ENCODE peak calls at places on chromosomes 16 and 17, in seven cellular contexts. X is stomach; H is tibial nerve; I is cardiac muscle cell; F is tibial artery; U is CD8-positive, alpha-beta T cell; D is H1. M is an unnamed sample. For H3K36me3, the result is how much of the 10 kb centered on the place peaks cover.

GRCh38 chr17:11598274-11599221 is at the start of gene DNAH9:
- DNase-seq in X (peak), H (peak), I (peak), F (peak), U (no peak), D (peak), M (peak)

GRCh38 chr17:14622622-14623101 is 321.8 kb downstream of the HS3ST3B1 start:
- DNase-seq in X (no peak), H (no peak), I (no peak), F (no peak), U (no peak), D (no peak), M (no peak)

GRCh38 chr16:47847220-47847970 is 308.4 kb downstream of the ABCC12 start:
- DNase-seq in X (no peak), H (no peak), I (peak), F (no peak), U (no peak), D (peak), M (peak)

GRCh38 chr17:58100506-58100905 is 17.3 kb downstream of the DYNLL2 start:
- DNase-seq in X (no peak), H (no peak), I (no peak), F (no peak), U (no peak), D (no peak), M (no peak)

GRCh38 chr16:14150796-14151195 is 79.7 kb downstream of the MRTFB start:
- DNase-seq in X (no peak), H (no peak), I (no peak), F (no peak), U (no peak), D (no peak), M (no peak)

GRCh38 chr17:50414808-50415207 is 11.2 kb upstream of the ACSF2 start:
- DNase-seq in X (no peak), H (no peak), I (no peak), F (no peak), U (no peak), D (no peak), M (no peak)

GRCh38 chr17:12927541-12928425 is 90.0 kb downstream of the ELAC2 start:
- DNase-seq in X (no peak), H (peak), I (peak), F (no peak), U (no peak), D (no peak), M (no peak)

GRCh38 chr17:48174833-48175232 is 67.3 kb downstream of the SNX11 start:
- DNase-seq in X (no peak), H (no peak), I (no peak), F (no peak), U (no peak), D (no peak), M (no peak)

GRCh38 chr16:50467943-50468748 is 80.0 kb upstream of the NKD1 start:
- DNase-seq in X (peak), H (no peak), I (no peak), F (no peak), U (no peak), D (peak), M (no peak)

GRCh38 chr16:3946604-3947180 is 66.2 kb upstream of the CREBBP start:
- DNase-seq in X (no peak), H (no peak), I (no peak), F (no peak), U (no peak), D (no peak), M (no peak)

GRCh38 chr16:28491080-28491969 is 549 bp downstream of the CLN3 start:
- DNase-seq in X (no peak), H (peak), I (peak), F (peak), U (peak), D (peak), M (peak)

GRCh38 chr17:35084987-35085386 is 21.5 kb upstream of the RFFL start:
- DNase-seq in X (no peak), H (no peak), I (no peak), F (no peak), U (no peak), D (no peak), M (no peak)

GRCh38 chr17:28961391-28961790 is 10.1 kb upstream of the PHF12 start:
- DNase-seq in X (no peak), H (no peak), I (no peak), F (peak), U (no peak), D (no peak), M (no peak)

GRCh38 chr16:4306439-4307214 is 9.2 kb upstream of the GLIS2 start:
- DNase-seq in X (no peak), H (no peak), I (no peak), F (no peak), U (peak), D (no peak), M (no peak)

GRCh38 chr16:79195948-79196347 is 404.6 kb downstream of the MAF start:
- DNase-seq in X (no peak), H (no peak), I (no peak), F (no peak), U (no peak), D (no peak), M (no peak)

GRCh38 chr17:42774066-42774750 is 959 bp downstream of the VPS25 start:
- DNase-seq in X (no peak), H (no peak), I (no peak), F (no peak), U (no peak), D (no peak), M (no peak)

GRCh38 chr17:18974407-18975149 is 22.6 kb downstream of the SLC5A10 start:
- DNase-seq in X (no peak), H (no peak), I (no peak), F (no peak), U (no peak), D (no peak), M (no peak)

GRCh38 chr16:5874899-5875298 is 777.3 kb upstream of the EEF2KMT start:
- DNase-seq in X (no peak), H (no peak), I (no peak), F (no peak), U (no peak), D (no peak), M (no peak)

GRCh38 chr16:74562117-74562516 is 44.8 kb downstream of the GLG1 start:
- DNase-seq in X (no peak), H (no peak), I (no peak), F (no peak), U (no peak), D (no peak), M (no peak)

GRCh38 chr16:72172105-72173034 is at the start of gene PMFBP1:
- DNase-seq in X (no peak), H (peak), I (peak), F (no peak), U (no peak), D (no peak), M (peak)

GRCh38 chr16:72174726-72175125 is 2.8 kb upstream of the PMFBP1 start:
- DNase-seq in X (no peak), H (no peak), I (no peak), F (no peak), U (no peak), D (no peak), M (no peak)

GRCh38 chr16:72169708-72170107 is 2.2 kb downstream of the PMFBP1 start:
- DNase-seq in X (no peak), H (no peak), I (no peak), F (no peak), U (no peak), D (no peak), M (no peak)

GRCh38 chr16:72179592-72179991 is 7.6 kb upstream of the PMFBP1 start:
- DNase-seq in X (no peak), H (no peak), I (no peak), F (no peak), U (no peak), D (no peak), M (no peak)

GRCh38 chr16:72173997-72174396 is 2.0 kb upstream of the PMFBP1 start:
- DNase-seq in X (no peak), H (no peak), I (no peak), F (no peak), U (no peak), D (no peak), M (no peak)
- H3K27ac ChIP-seq in X (no peak), H (no peak), I (no peak), F (no peak), U (no peak), D (no peak), M (no peak)

GRCh38 chr16:24775455-24775854 is 46.0 kb downstream of the TNRC6A start:
- DNase-seq in X (peak), H (peak), I (peak), F (no peak), U (no peak), D (no peak), M (peak)

GRCh38 chr16:24774510-24774909 is 45.1 kb downstream of the TNRC6A start:
- DNase-seq in X (no peak), H (no peak), I (no peak), F (no peak), U (no peak), D (no peak), M (no peak)

GRCh38 chr16:24778676-24779075 is 49.2 kb downstream of the TNRC6A start:
- DNase-seq in X (no peak), H (no peak), I (no peak), F (no peak), U (no peak), D (no peak), M (no peak)

GRCh38 chr16:24773771-24774427 is 44.4 kb downstream of the TNRC6A start:
- DNase-seq in X (no peak), H (no peak), I (no peak), F (no peak), U (no peak), D (no peak), M (no peak)

GRCh38 chr16:24776486-24777220 is 47.2 kb downstream of the TNRC6A start:
- DNase-seq in X (peak), H (peak), I (peak), F (no peak), U (no peak), D (no peak), M (no peak)
- H3K36me3 ChIP-seq in X (half or more), H (under half), I (under half), F (under half), U (under half), D (half or more), M (under half)

GRCh38 chr17:82836823-82837357 is 2.9 kb downstream of the ZNF750 start:
- DNase-seq in X (no peak), H (peak), I (no peak), F (no peak), U (no peak), D (no peak), M (no peak)
- TF ChIP-seq CTCF in X (no peak), H (peak), I (no peak), F (no peak), U (no peak), D (no peak), M (no peak)

GRCh38 chr17:75124041-75124818 is 7.3 kb downstream of the NT5C start:
- DNase-seq in X (peak), H (no peak), I (peak), F (peak), U (peak), D (no peak), M (peak)
- H3K27ac ChIP-seq in X (peak), H (no peak), I (no peak), F (no peak), U (no peak), D (no peak), M (no peak)

GRCh38 chr16:69344171-69344570 is 4.6 kb downstream of the NIP7 start:
- DNase-seq in X (no peak), H (no peak), I (no peak), F (no peak), U (no peak), D (no peak), M (no peak)

GRCh38 chr16:69339289-69340094 is at the start of the genes COG8 and NIP7:
- DNase-seq in X (peak), H (peak), I (peak), F (peak), U (peak), D (peak), M (peak)

GRCh38 chr16:69334696-69335095 is 4.3 kb upstream of the PDF start:
- DNase-seq in X (no peak), H (no peak), I (no peak), F (no peak), U (no peak), D (no peak), M (no peak)

GRCh38 chr16:69338557-69339288 is 641 bp downstream of the COG8 start:
- DNase-seq in X (no peak), H (no peak), I (no peak), F (peak), U (no peak), D (no peak), M (no peak)

GRCh38 chr16:69340095-69340644 is 598 bp downstream of the NIP7 start:
- DNase-seq in X (no peak), H (no peak), I (peak), F (no peak), U (no peak), D (no peak), M (no peak)
- H3K36me3 ChIP-seq in X (half or more), H (under half), I (under half), F (under half), U (under half), D (under half), M (under half)

DNA sequence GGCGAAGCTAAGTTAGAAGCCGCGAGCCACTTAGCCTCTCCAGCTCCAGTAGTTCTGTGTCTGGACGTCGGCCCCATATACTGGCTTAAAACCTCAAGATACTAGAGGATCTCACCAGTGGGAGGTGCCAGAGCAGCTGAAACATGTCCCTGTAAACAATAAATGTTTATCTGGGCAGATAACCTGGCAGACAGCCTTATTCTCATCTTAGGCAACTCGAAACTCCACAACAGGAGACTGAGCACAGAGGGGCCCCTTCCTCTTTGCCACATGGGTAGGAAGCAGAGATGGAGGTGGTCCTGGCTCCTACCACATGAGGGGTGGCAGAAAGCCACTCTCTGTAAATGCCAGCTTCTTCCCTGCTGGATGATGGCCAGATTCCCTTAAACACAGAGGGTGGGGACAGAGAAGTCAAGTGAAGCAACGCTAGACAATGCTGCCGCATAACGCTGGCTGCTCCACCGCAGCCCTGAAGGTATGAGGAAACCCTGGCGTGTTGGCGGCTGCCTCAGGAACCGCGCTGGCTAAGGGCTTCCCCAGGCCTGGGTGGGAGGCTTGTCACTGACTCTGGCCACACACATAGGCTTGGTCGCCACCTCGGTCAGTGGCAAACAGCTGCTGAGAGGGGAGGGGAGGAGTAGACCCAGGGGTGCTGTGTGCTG is 67.9 kb downstream of the HIC1 start:
- DNase-seq in X (peak), H (peak), I (peak), F (peak), U (peak), D (no peak), M (peak)
- TF ChIP-seq CTCF in X (no peak), H (peak), I (peak), F (no peak), U (no peak), D (no peak), M (no peak)